ENCODE peak calls at places on chromosomes 4 and X, in five cellular contexts. R is retina, W is IMR-90, A is KBM-7, I is WTC11. X is an unnamed sample.

GRCh38 chr4:100129774-100130173 is 60.5 kb downstream of the DDIT4L start:
- DNase-seq in R (no peak), W (no peak), A (no peak), I (no peak), X (no peak)

GRCh38 chrX:77820328-77820727 is 34.3 kb upstream of the ATRX start:
- DNase-seq in R (no peak), W (no peak), A (no peak), I (no peak), X (no peak)

GRCh38 chr4:138251904-138252303 is 9.8 kb upstream of the SLC7A11 start:
- DNase-seq in R (no peak), W (no peak), A (no peak), I (no peak), X (no peak)

GRCh38 chr4:7598939-7599790 is 164.4 kb upstream of the PSAPL1 start:
- DNase-seq in R (no peak), W (no peak), A (no peak), I (no peak), X (no peak)

GRCh38 chrX:17923546-17923945 is 62.4 kb upstream of the RAI2 start:
- DNase-seq in R (no peak), W (no peak), A (no peak), I (no peak), X (no peak)

GRCh38 chr4:178173771-178174170 is 731.5 kb upstream of the AGA start:
- DNase-seq in R (no peak), W (no peak), A (no peak), I (no peak), X (no peak)

GRCh38 chrX:130171446-130172126 is at the start of gene RAB33A:
- DNase-seq in R (peak), W (no peak), A (peak), I (peak), X (no peak)

GRCh38 chr4:186144596-186145569 is 40.4 kb downstream of the FAM149A start:
- DNase-seq in R (peak), W (peak), A (peak), I (peak), X (no peak)

GRCh38 chr4:175253184-175253902 is 335.2 kb downstream of the ADAM29 start:
- DNase-seq in R (no peak), W (no peak), A (no peak), I (no peak), X (peak)

GRCh38 chr4:32625687-32626086 is 1905.5 kb downstream of the PCDH7 start:
- DNase-seq in R (no peak), W (no peak), A (no peak), I (no peak), X (no peak)

GRCh38 chrX:49754238-49754857 is 58.6 kb upstream of the PAGE1 start:
- DNase-seq in R (peak), W (peak), A (peak), I (peak), X (peak)

GRCh38 chr4:43132010-43132582 is 239.6 kb downstream of the GRXCR1 start:
- DNase-seq in R (peak), W (peak), A (peak), I (peak), X (peak)

GRCh38 chr4:105555409-105555808 is 3.0 kb downstream of the ARHGEF38 start:
- DNase-seq in R (no peak), W (no peak), A (no peak), I (peak), X (no peak)

GRCh38 chrX:150813922-150814321 is 84.5 kb downstream of the CD99L2 start:
- DNase-seq in R (no peak), W (no peak), A (no peak), I (no peak), X (no peak)

GRCh38 chr4:77501240-77501639 is 104.4 kb upstream of the CXCL13 start:
- DNase-seq in R (no peak), W (no peak), A (no peak), I (no peak), X (no peak)

GRCh38 chrX:23854945-23855344 is 52.8 kb downstream of the APOO start:
- DNase-seq in R (no peak), W (no peak), A (no peak), I (no peak), X (no peak)

GRCh38 chr4:18664051-18664450 is 642.5 kb upstream of the LCORL start:
- DNase-seq in R (no peak), W (no peak), A (no peak), I (no peak), X (no peak)

GRCh38 chr4:127204326-127204725 is 428.4 kb upstream of the INTU start:
- DNase-seq in R (no peak), W (no peak), A (no peak), I (no peak), X (no peak)

GRCh38 chr4:8010618-8011017 is 71.0 kb upstream of the AFAP1 start:
- DNase-seq in R (peak), W (peak), A (no peak), I (no peak), X (no peak)

GRCh38 chrX:31397119-31397518 is 325.3 kb upstream of the FTHL17 start:
- DNase-seq in R (no peak), W (peak), A (no peak), I (no peak), X (no peak)

GRCh38 chr4:143381171-143382118 is 44.8 kb downstream of the GAB1 start:
- DNase-seq in R (no peak), W (peak), A (no peak), I (no peak), X (peak)

GRCh38 chrX:110665223-110665622 is 130.4 kb downstream of the CHRDL1 start:
- DNase-seq in R (no peak), W (no peak), A (no peak), I (no peak), X (no peak)

GRCh38 chr4:15455290-15455689 is 14.4 kb upstream of the CC2D2A start:
- DNase-seq in R (no peak), W (peak), A (no peak), I (no peak), X (no peak)

GRCh38 chr4:170004656-170005250 is 21.4 kb downstream of the MFAP3L start:
- DNase-seq in R (no peak), W (no peak), A (no peak), I (no peak), X (no peak)

GRCh38 chrX:15158350-15158735 is 111.5 kb downstream of the ASB9 start:
- DNase-seq in R (no peak), W (no peak), A (no peak), I (no peak), X (no peak)

GRCh38 chr4:162061214-162061613 is 102.6 kb downstream of the FSTL5 start:
- DNase-seq in R (peak), W (no peak), A (no peak), I (no peak), X (no peak)

GRCh38 chrX:24444645-24445044 is 20.4 kb upstream of the PDK3 start:
- DNase-seq in R (no peak), W (no peak), A (no peak), I (no peak), X (no peak)

GRCh38 chrX:30215357-30215843 is at the start of gene MAGEB2:
- DNase-seq in R (no peak), W (no peak), A (no peak), I (peak), X (no peak)